ENCODE peak calls at places on chromosome 9, in eight cellular contexts. L is AG04450, W is left ventricle myocardium inferior, S is dorsolateral prefrontal cortex, G is colonic mucosa, X is astrocyte of the spinal cord, D is psoas muscle, T is Calu3. K is an unnamed sample.

GRCh38 chr9:75889577-75889976 is 896 bp upstream of the PCSK5 start:
- DNase-seq in L (no peak), W (no peak), S (no peak), G (peak; percentile 67), X (no peak), D (no peak), T (no peak), K (no peak)

GRCh38 chr9:91334053-91334452 is 27.7 kb downstream of the AUH start:
- DNase-seq in L (no peak), W (no peak), S (no peak), G (no peak), X (peak; percentile 54), D (no peak), T (no peak), K (no peak)

GRCh38 chr9:10921671-10922070 is 308.9 kb upstream of the PTPRD start:
- DNase-seq in L (no peak), W (no peak), S (no peak), G (no peak), X (no peak), D (no peak), T (no peak), K (no peak)

GRCh38 chr9:76269789-76270188 is 124.4 kb downstream of the RFK start:
- DNase-seq in L (peak; percentile 7), W (no peak), S (no peak), G (no peak), X (peak; percentile 45), D (no peak), T (no peak), K (no peak)

GRCh38 chr9:83986765-83987401 is 6.3 kb downstream of the RMI1 start:
- DNase-seq in L (no peak), W (no peak), S (no peak), G (peak; percentile 81), X (peak; percentile 23), D (peak; percentile 59), T (peak; percentile 33), K (no peak)

GRCh38 chr9:111427186-111427585 is 57.0 kb downstream of the ECPAS start:
- DNase-seq in L (no peak), W (no peak), S (no peak), G (no peak), X (peak; percentile 54), D (no peak), T (no peak), K (no peak)

GRCh38 chr9:108142504-108143201 is 653.1 kb upstream of the KLF4 start:
- DNase-seq in L (no peak), W (peak; percentile 84), S (peak; percentile 72), G (peak; percentile 80), X (peak; percentile 90), D (peak; percentile 92), T (no peak), K (no peak)

GRCh38 chr9:133103987-133104505 is 17.0 kb downstream of the RALGDS start:
- DNase-seq in L (no peak), W (no peak), S (no peak), G (no peak), X (no peak), D (peak; percentile 49), T (no peak), K (no peak)

GRCh38 chr9:102273952-102274351 is 535.5 kb upstream of the GRIN3A start:
- DNase-seq in L (no peak), W (no peak), S (no peak), G (no peak), X (peak; percentile 6), D (no peak), T (no peak), K (no peak)

GRCh38 chr9:16824545-16825041 is 45.9 kb downstream of the BNC2 start:
- DNase-seq in L (peak; percentile 70), W (no peak), S (no peak), G (no peak), X (peak; percentile 45), D (no peak), T (no peak), K (no peak)

GRCh38 chr9:127557466-127557869 is 54.6 kb upstream of the STXBP1 start:
- DNase-seq in L (no peak), W (no peak), S (no peak), G (no peak), X (peak; percentile 57), D (peak; percentile 58), T (no peak), K (no peak)

GRCh38 chr9:87812375-87813118 is 70.1 kb upstream of the SPATA31E1 start:
- DNase-seq in L (peak; percentile 13), W (no peak), S (no peak), G (no peak), X (peak; percentile 61), D (no peak), T (peak; percentile 33), K (no peak)

GRCh38 chr9:124180557-124180956 is 77.2 kb upstream of the NEK6 start:
- DNase-seq in L (peak; percentile 16), W (peak; percentile 30), S (peak; percentile 72), G (no peak), X (no peak), D (no peak), T (no peak), K (no peak)

GRCh38 chr9:85685081-85685480 is 56.7 kb downstream of the AGTPBP1 start:
- DNase-seq in L (no peak), W (no peak), S (no peak), G (no peak), X (no peak), D (no peak), T (no peak), K (no peak)

GRCh38 chr9:28073278-28073677 is 500.0 kb upstream of the C9orf72 start:
- DNase-seq in L (no peak), W (no peak), S (no peak), G (peak; percentile 20), X (peak; percentile 75), D (no peak), T (peak; percentile 43), K (no peak)
- TF ChIP-seq CTCF in L (peak; percentile 43), W (peak; percentile 50), S (peak; percentile 50), G (peak; percentile 25), X (peak; percentile 55), D (peak; percentile 15), T (peak; percentile 33), K (peak; percentile 43)

DNA sequence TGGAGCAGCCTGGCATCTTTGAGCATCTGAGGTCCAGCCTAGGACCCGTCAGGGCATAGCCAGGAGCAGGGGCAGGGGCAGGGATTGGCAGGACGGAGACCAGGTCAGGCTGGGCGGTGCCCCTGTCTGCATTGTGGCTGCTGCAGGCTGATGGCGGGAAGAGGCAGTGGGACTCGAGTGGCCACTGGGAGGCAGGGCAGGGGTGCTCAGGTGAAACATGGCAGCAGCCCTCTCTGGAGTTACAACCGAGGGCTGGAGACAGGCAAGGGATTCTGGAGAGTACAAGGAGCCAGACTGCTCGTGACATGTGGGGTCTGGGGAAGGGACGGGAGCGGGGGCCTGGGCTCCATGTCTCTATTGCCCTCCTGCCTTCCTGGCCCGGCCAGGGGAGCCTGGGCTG is 97.4 kb upstream of the RAPGEF1 start:
- DNase-seq in L (no peak), W (no peak), S (no peak), G (no peak), X (no peak), D (peak; percentile 52), T (peak; percentile 14), K (no peak)
- TF ChIP-seq CTCF in L (peak; percentile 26), W (peak; percentile 65), S (no peak), G (no peak), X (peak; percentile 31), D (peak; percentile 14), T (no peak), K (no peak)

GRCh38 chr9:130896233-130897012 is at the start of gene QRFP:
- DNase-seq in L (no peak), W (no peak), S (no peak), G (peak; percentile 42), X (no peak), D (no peak), T (peak; percentile 52), K (no peak)
- TF ChIP-seq CTCF in L (no peak), W (no peak), S (no peak), G (no peak), X (no peak), D (no peak), T (peak; percentile 29), K (no peak)

GRCh38 chr9:135916998-135917397 is 9.7 kb upstream of the CAMSAP1 start:
- DNase-seq in L (no peak), W (no peak), S (no peak), G (no peak), X (no peak), D (no peak), T (no peak), K (no peak)
- TF ChIP-seq CTCF in L (no peak), W (no peak), S (no peak), G (no peak), X (no peak), D (no peak), T (no peak), K (no peak)